ENCODE peak calls at places on chromosomes 12 and 14, in seven cellular contexts. D is activated T-cell treated with anti-CD3 and anti-CD28 coated beads, Interleukin-2, amount 50 U/mL, for 72 hours; P is GM04504; Z is NCI-H460; X is caudate nucleus; M is WTC11; E is GM03348. V is an unnamed sample.

GRCh38 chr12:56126732-56127239 is 1.3 kb upstream of the ESYT1 start:
- DNase-seq in X (no peak), E (no peak), P (no peak), M (no peak), Z (no peak), D (no peak), V (no peak)

GRCh38 chr12:57469334-57470164 is 10.0 kb downstream of the GLI1 start:
- DNase-seq in P (no peak), D (no peak), M (no peak), Z (no peak), X (no peak), E (no peak), V (no peak)

GRCh38 chr14:44940944-44941343 is 20.8 kb downstream of the KLHL28 start:
- DNase-seq in P (no peak), M (no peak), D (no peak), Z (no peak), X (no peak), E (no peak), V (no peak)

GRCh38 chr12:58030566-58031279 is 89.4 kb downstream of the ATP23 start:
- DNase-seq in P (peak; percentile 24), X (no peak), M (no peak), Z (no peak), E (peak; percentile 11), D (no peak), V (peak; percentile 24)

GRCh38 chr12:53725824-53726223 is 1.4 kb downstream of the CALCOCO1 start:
- DNase-seq in M (no peak), P (no peak), D (no peak), E (peak; percentile 58), Z (no peak), X (no peak), V (no peak)

GRCh38 chr14:45891417-45892080 is 638.5 kb upstream of the MIS18BP1 start:
- DNase-seq in D (no peak), X (peak; percentile 70), Z (no peak), E (no peak), M (peak; percentile 28), P (no peak), V (no peak)

GRCh38 chr14:103561381-103562134 is 899 bp downstream of the BAG5 start:
- DNase-seq in Z (no peak), E (peak; percentile 82), X (no peak), M (no peak), P (no peak), D (peak; percentile 55), V (no peak)

GRCh38 chr12:131088701-131089525 is 135.2 kb downstream of the ADGRD1 start:
- DNase-seq in D (no peak), M (peak; percentile 10), P (no peak), E (no peak), Z (no peak), X (no peak), V (no peak)

GRCh38 chr14:79074501-79074900 is 904.3 kb downstream of the NRXN3 start:
- DNase-seq in E (no peak), D (no peak), M (no peak), X (no peak), P (no peak), Z (no peak), V (no peak)

GRCh38 chr12:15982471-15982870 is 71.3 kb downstream of the DERA start:
- DNase-seq in E (peak; percentile 68), P (no peak), X (no peak), D (no peak), M (no peak), Z (no peak), V (no peak)

GRCh38 chr12:89864419-89864818 is 155.8 kb upstream of the ATP2B1 start:
- DNase-seq in Z (no peak), X (no peak), M (no peak), E (no peak), D (no peak), P (no peak), V (no peak)

GRCh38 chr12:81261508-81262207 is 183.8 kb downstream of the ACSS3 start:
- DNase-seq in Z (no peak), P (no peak), M (no peak), X (no peak), D (no peak), E (no peak), V (no peak)

GRCh38 chr12:108358580-108358965 is 19.5 kb upstream of the CMKLR1 start:
- DNase-seq in M (no peak), E (no peak), D (no peak), Z (no peak), P (no peak), X (peak; percentile 80), V (no peak)

GRCh38 chr14:33432407-33433023 is 493.8 kb downstream of the NPAS3 start:
- DNase-seq in M (no peak), Z (peak; percentile 8), P (peak; percentile 9), D (no peak), X (no peak), E (peak; percentile 31), V (no peak)

GRCh38 chr14:34237098-34237497 is 224.9 kb downstream of the SPTSSA start:
- DNase-seq in Z (peak; percentile 26), D (no peak), P (no peak), E (no peak), M (no peak), X (no peak), V (no peak)

GRCh38 chr12:77343291-77343690 is 277.9 kb upstream of the E2F7 start:
- DNase-seq in E (peak; percentile 73), X (no peak), P (no peak), Z (no peak), M (no peak), D (no peak), V (peak; percentile 13)

GRCh38 chr12:12661086-12661485 is 34.9 kb downstream of the GPR19 start:
- DNase-seq in X (no peak), E (peak; percentile 83), Z (no peak), D (no peak), P (peak; percentile 56), M (no peak), V (peak; percentile 17)

GRCh38 chr14:54566410-54567223 is at the start of gene SAMD4A:
- DNase-seq in X (peak; percentile 65), D (peak; percentile 61), E (peak; percentile 81), P (peak; percentile 72), M (peak; percentile 65), Z (peak; percentile 77), V (peak; percentile 49)